ENCODE peak calls at places on chromosomes 1 and 21, in four cellular contexts. M is ACHN; B is stimulated activated CD4-positive, alpha-beta T cell treated with anti-CD3 and anti-CD28 coated beads, Interleukin-2, amount 100 ng/mL, for 48 hours; Y is osteocyte. C is an unnamed sample.

GRCh38 chr21:38136201-38136600 is 120.6 kb upstream of the KCNJ15 start:
- DNase-seq in M (no peak), B (no peak), Y (no peak), C (no peak)

GRCh38 chr1:215489771-215490566 is 77.1 kb upstream of the KCTD3 start:
- DNase-seq in M (no peak), Y (no peak), B (no peak), C (no peak)

GRCh38 chr1:206612129-206612876 is at the start of gene EIF2D:
- DNase-seq in B (peak; percentile 97), M (peak; percentile 95), Y (peak; percentile 99), C (peak; percentile 82)

GRCh38 chr21:39381009-39381408 is 32.1 kb upstream of the HMGN1 start:
- DNase-seq in M (no peak), Y (no peak), B (no peak), C (no peak)

GRCh38 chr1:206907304-206907991 is 10.2 kb downstream of the IL24 start:
- DNase-seq in B (no peak), Y (no peak), M (no peak), C (no peak)

GRCh38 chr1:200150721-200151120 is 123.2 kb downstream of the NR5A2 start:
- DNase-seq in M (peak; percentile 42), Y (no peak), B (no peak), C (peak; percentile 57)

GRCh38 chr1:161033751-161034150 is 5.0 kb downstream of the TSTD1 start:
- DNase-seq in B (no peak), M (no peak), Y (no peak), C (no peak)

GRCh38 chr1:155226188-155226909 is 17.9 kb downstream of the MTX1 start:
- DNase-seq in M (peak; percentile 90), Y (no peak), B (peak; percentile 69), C (peak; percentile 78)

GRCh38 chr1:15282810-15283474 is 35.9 kb downstream of the FHAD1 start:
- DNase-seq in B (no peak), Y (no peak), M (no peak), C (no peak)

GRCh38 chr1:7561936-7562728 is 209.0 kb upstream of the VAMP3 start:
- DNase-seq in Y (no peak), B (no peak), M (no peak), C (no peak)

GRCh38 chr21:21200103-21200938 is 202.1 kb downstream of the NCAM2 start:
- DNase-seq in B (no peak), Y (no peak), M (peak; percentile 97), C (peak; percentile 98)

GRCh38 chr1:171403396-171403795 is 81.9 kb upstream of the PRRC2C start:
- DNase-seq in M (no peak), B (no peak), Y (no peak), C (peak; percentile 75)

GRCh38 chr1:4653796-4654715 is at the start of gene AJAP1:
- DNase-seq in M (no peak), Y (no peak), B (no peak), C (no peak)

GRCh38 chr1:14294860-14295259 is 303.6 kb upstream of the KAZN start:
- DNase-seq in M (no peak), B (no peak), Y (no peak), C (no peak)

GRCh38 chr1:218809625-218810024 is 364.1 kb upstream of the LYPLAL1 start:
- DNase-seq in Y (no peak), B (no peak), M (no peak), C (no peak)

GRCh38 chr1:224736619-224737352 is 120.7 kb downstream of the CNIH3 start:
- DNase-seq in Y (no peak), B (no peak), M (no peak), C (no peak)

GRCh38 chr1:31181515-31182343 is 58.0 kb downstream of the NKAIN1 start:
- DNase-seq in Y (no peak), B (peak; percentile 60), M (peak; percentile 49), C (no peak)

GRCh38 chr1:157170677-157171515 is 32.7 kb upstream of the ETV3 start:
- DNase-seq in B (peak; percentile 54), M (peak; percentile 60), Y (no peak), C (peak; percentile 40)

GRCh38 chr1:200733907-200734306 is 4.8 kb upstream of the CAMSAP2 start:
- DNase-seq in M (no peak), Y (no peak), B (no peak), C (no peak)

GRCh38 chr21:25970254-25970930 is 200.2 kb downstream of the APP start:
- DNase-seq in Y (no peak), M (no peak), B (no peak), C (no peak)

GRCh38 chr1:243851129-243851756 is 1.2 kb upstream of the AKT3 start:
- DNase-seq in M (no peak), B (peak; percentile 39), Y (no peak), C (peak; percentile 47)

GRCh38 chr1:28259935-28260802 is 851 bp downstream of the SESN2 start:
- DNase-seq in B (no peak), M (peak; percentile 82), Y (peak; percentile 92), C (peak; percentile 62)

GRCh38 chr1:221887091-221887746 is 145.3 kb upstream of the DUSP10 start:
- DNase-seq in Y (peak; percentile 88), B (no peak), M (peak; percentile 87), C (peak; percentile 93)